ENCODE peak calls at places on chromosomes 12 and 14, in six cellular contexts. P is left cardiac atrium; V is Panc1; M is activated CD4-positive, alpha-beta T cell treated with anti-CD3 and anti-CD28 coated beads for 36 hours; R is DND-41; X is GM12891. N is an unnamed sample.

GRCh38 chr12:25054076-25054782 is 105.3 kb upstream of the BCAT1 start:
- DNase-seq in M (no peak), X (no peak), R (no peak), P (no peak), V (no peak), N (no peak)

GRCh38 chr12:131101006-131101405 is 147.3 kb downstream of the ADGRD1 start:
- DNase-seq in R (no peak), V (no peak), P (no peak), M (peak), X (no peak), N (no peak)

GRCh38 chr12:131511391-131511802 is 199.5 kb upstream of the SFSWAP start:
- DNase-seq in X (peak), M (peak), R (peak), V (peak), P (no peak), N (no peak)

GRCh38 chr12:57133013-57133569 is 4.8 kb downstream of the LRP1 start:
- DNase-seq in R (no peak), V (no peak), X (no peak), M (no peak), P (no peak), N (no peak)

GRCh38 chr14:92470215-92470614 is 43.4 kb upstream of the RIN3 start:
- DNase-seq in P (no peak), M (no peak), X (no peak), V (no peak), R (no peak), N (no peak)

GRCh38 chr14:91211017-91211416 is 33.5 kb downstream of the GPR68 start:
- DNase-seq in P (no peak), M (no peak), R (no peak), X (no peak), V (no peak), N (no peak)

GRCh38 chr12:55929306-55929791 is 1.6 kb upstream of the DGKA start:
- DNase-seq in R (peak), M (peak), X (peak), V (no peak), P (peak), N (no peak)

GRCh38 chr14:85599939-85600338 is 70.0 kb downstream of the FLRT2 start:
- DNase-seq in V (no peak), P (no peak), M (no peak), X (no peak), R (no peak), N (no peak)

GRCh38 chr14:73238262-73238852 is 1.1 kb downstream of the PAPLN start:
- DNase-seq in V (no peak), M (peak), X (no peak), R (no peak), P (no peak), N (peak)

GRCh38 chr12:117377758-117378157 is 16.3 kb upstream of the NOS1 start:
- DNase-seq in V (no peak), P (no peak), X (no peak), R (peak), M (no peak), N (peak)

GRCh38 chr12:2395352-2395977 is 342.7 kb downstream of the CACNA1C start:
- DNase-seq in R (peak), V (peak), X (peak), P (peak), M (peak), N (peak)

GRCh38 chr14:70701610-70702009 is 59.9 kb downstream of the TTC9 start:
- DNase-seq in V (no peak), P (no peak), R (no peak), M (no peak), X (no peak), N (no peak)

GRCh38 chr14:51449666-51450061 is 202.0 kb upstream of the FRMD6 start:
- DNase-seq in X (no peak), V (no peak), R (no peak), M (no peak), P (no peak), N (no peak)

GRCh38 chr12:106586803-106587684 is 4.2 kb downstream of the RFX4 start:
- DNase-seq in P (no peak), M (peak), R (no peak), V (no peak), X (peak), N (no peak)

GRCh38 chr12:123065666-123066457 is 85.0 kb downstream of the PITPNM2 start:
- DNase-seq in R (no peak), V (no peak), X (no peak), M (no peak), P (no peak), N (no peak)

N was measured in SJCRH30.